ENCODE peak calls at places on chromosomes 13 and 19, in six cellular contexts. W is dorsolateral prefrontal cortex, A is AG09309, Y is HCT116, C is Caco-2, O is heart right ventricle. U is an unnamed sample.
A peak's percentile ranks its signal among the peaks of the same experiment; 100 is the strongest.

GRCh38 chr13:41548031-41548430 is 90.7 kb downstream of the RGCC start:
- DNase-seq in C (no peak), W (no peak), Y (no peak), O (no peak), A (no peak), U (no peak)

GRCh38 chr13:110134801-110135200 is 172.2 kb downstream of the COL4A1 start:
- DNase-seq in C (no peak), A (no peak), W (no peak), Y (no peak), O (peak; percentile 68), U (no peak)

GRCh38 chr19:1386945-1387683 is 3.4 kb downstream of the NDUFS7 start:
- DNase-seq in W (peak; percentile 64), O (no peak), C (no peak), A (no peak), Y (no peak), U (no peak)

GRCh38 chr19:18401580-18402112 is 4.2 kb upstream of the LRRC25 start:
- DNase-seq in W (no peak), O (peak; percentile 66), Y (no peak), C (peak; percentile 83), A (no peak), U (no peak)

GRCh38 chr19:10317045-10317856 is 1.4 kb upstream of the FDX2 start:
- DNase-seq in Y (no peak), C (no peak), A (no peak), W (no peak), O (no peak), U (no peak)

GRCh38 chr19:12606796-12607195 is 3.8 kb downstream of the ZNF490 start:
- DNase-seq in A (no peak), O (no peak), Y (no peak), W (no peak), C (no peak), U (no peak)

GRCh38 chr13:48222358-48223015 is 10.5 kb upstream of the ITM2B start:
- DNase-seq in O (no peak), Y (no peak), C (no peak), A (no peak), W (no peak), U (no peak)

GRCh38 chr13:67052550-67053237 is 177.4 kb downstream of the PCDH9 start:
- DNase-seq in C (no peak), O (no peak), Y (no peak), A (no peak), W (no peak), U (no peak)

GRCh38 chr19:34359140-34359953 is 5.6 kb upstream of the GPI start:
- DNase-seq in W (peak; percentile 96), A (peak; percentile 84), O (peak; percentile 92), Y (peak; percentile 98), C (peak; percentile 100), U (peak; percentile 84)

GRCh38 chr19:3056454-3057016 is 5.8 kb downstream of the TLE5 start:
- DNase-seq in W (no peak), O (no peak), Y (no peak), A (no peak), C (no peak), U (no peak)

GRCh38 chr19:3054265-3054971 is 7.9 kb downstream of the TLE5 start:
- DNase-seq in Y (no peak), C (no peak), W (no peak), A (no peak), O (no peak), U (no peak)

GRCh38 chr19:3057275-3057714 is 5.0 kb downstream of the TLE5 start:
- DNase-seq in A (no peak), W (peak; percentile 76), C (no peak), Y (no peak), O (peak; percentile 86), U (peak; percentile 63)

GRCh38 chr19:3054972-3055740 is 7.1 kb downstream of the TLE5 start:
- DNase-seq in A (no peak), Y (no peak), C (no peak), W (no peak), O (no peak), U (no peak)

GRCh38 chr19:3055741-3056453 is 6.4 kb downstream of the TLE5 start:
- DNase-seq in W (no peak), A (no peak), C (no peak), Y (peak; percentile 26), O (no peak), U (no peak)
- H3K4me3 ChIP-seq in W (no peak overlapping the region), A (no peak overlapping the region), C (no peak overlapping the region), Y (peak overlapping the region; percentile 34), O (no peak overlapping the region), U (no peak overlapping the region)

GRCh38 chr13:28819046-28819747 is 942 bp upstream of the MTUS2 start:
- DNase-seq in Y (no peak), A (no peak), C (no peak), W (no peak), O (no peak), U (no peak)

GRCh38 chr13:28819748-28820098 is 416 bp upstream of the MTUS2 start:
- DNase-seq in W (peak; percentile 42), A (no peak), O (peak; percentile 44), Y (no peak), C (peak; percentile 49), U (no peak)

GRCh38 chr13:28822161-28822560 is 2.0 kb downstream of the MTUS2 start:
- DNase-seq in A (no peak), C (no peak), W (no peak), Y (no peak), O (no peak), U (no peak)

GRCh38 chr13:28822801-28823200 is 2.7 kb downstream of the MTUS2 start:
- DNase-seq in W (no peak), A (no peak), Y (no peak), O (no peak), C (no peak), U (no peak)

DNA sequence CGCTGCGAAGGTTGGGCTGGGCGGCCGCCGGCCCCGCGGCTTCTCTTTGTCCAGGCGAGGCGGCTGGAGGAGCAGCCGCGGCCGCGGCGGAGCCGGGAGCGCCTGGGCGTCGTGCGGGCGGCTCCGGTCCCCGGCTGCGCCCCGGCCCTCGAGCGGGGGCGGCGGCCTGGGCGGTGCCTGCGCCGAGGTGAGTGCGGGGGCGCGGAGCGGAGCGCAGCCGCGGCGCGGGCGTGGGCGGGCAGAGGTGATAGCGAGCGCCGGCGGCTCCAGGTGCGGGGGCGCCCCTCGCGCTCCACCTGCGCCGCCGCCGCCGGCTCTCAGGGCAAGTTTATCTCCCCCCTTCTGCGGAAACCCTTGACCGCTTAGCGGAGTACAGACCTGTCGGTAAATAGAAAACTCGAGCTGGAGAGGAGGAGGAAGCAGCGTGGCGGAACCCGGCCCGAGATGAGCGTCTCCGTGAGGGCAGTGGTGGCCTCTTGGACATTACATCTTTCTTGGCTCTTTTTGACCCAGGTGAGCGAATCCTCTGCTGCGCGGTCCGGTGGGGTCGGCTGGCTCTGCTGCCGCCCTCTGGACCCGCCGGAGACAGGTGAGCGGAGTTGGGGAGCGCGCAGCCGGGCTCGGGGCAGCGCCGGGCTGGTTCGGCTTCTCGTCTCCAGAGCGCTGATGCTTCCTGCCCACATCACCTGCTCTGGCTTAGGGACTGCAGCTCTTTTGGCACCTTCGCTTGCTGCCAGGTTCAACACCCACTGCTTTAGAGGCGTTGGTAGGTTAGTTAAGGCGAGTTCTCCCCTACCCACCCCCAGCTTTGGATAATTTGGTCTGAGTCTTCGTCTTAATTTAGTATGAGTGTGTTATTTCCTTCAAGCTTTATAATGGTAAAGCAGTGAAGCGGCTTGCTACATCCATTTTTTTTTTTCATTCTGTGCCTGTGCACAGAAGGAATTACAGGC is at the start of gene MTUS2:
- DNase-seq in O (no peak), Y (no peak), C (no peak), W (peak; percentile 40), A (no peak), U (no peak)
- TF ChIP-seq CTCF in O (no peak), Y (no peak), C (no peak), W (no peak), A (no peak), U (no peak)

DNA sequence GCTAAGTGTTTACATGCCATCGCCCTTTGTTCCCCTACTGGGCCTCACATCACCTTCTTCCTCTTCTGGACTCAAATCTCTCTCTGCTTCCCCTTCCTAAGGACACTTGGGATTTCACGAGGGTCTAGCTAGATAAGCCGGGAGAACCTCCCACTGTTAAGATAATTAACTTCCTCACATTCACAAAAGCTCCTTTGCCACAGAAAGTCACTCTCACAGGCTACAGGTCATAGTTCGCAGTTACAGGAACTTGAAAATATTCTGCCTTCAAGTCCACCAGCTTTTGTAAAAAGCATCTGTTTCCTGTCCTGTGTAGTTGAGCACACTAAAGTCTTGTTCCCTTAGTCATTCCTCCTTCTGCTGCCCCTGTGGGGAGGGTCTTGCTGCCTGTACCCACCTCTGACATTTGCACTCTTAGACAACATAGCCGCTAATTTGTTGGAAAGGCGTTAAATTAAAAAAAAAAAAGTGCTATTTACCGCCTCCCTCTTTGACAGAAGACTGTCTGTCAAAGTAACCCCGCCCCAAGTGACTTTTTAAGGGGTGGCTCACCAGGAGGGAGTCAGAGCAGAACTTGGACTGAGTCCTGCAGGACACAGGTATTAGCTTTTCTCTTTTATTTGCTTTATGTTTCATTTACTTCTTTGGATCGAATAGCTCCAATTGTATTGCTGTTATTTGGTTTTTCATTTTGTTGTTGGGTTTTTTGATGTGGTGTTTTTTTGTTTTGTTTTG is 26.8 kb upstream of the CEACAM21 start:
- DNase-seq in O (peak; percentile 35), A (no peak), W (no peak), C (no peak), Y (no peak), U (no peak)
- H3K4me3 ChIP-seq in O (peak overlapping the region; percentile 40), A (no peak overlapping the region), W (no peak overlapping the region), C (no peak overlapping the region), Y (no peak overlapping the region), U (no peak overlapping the region)

GRCh38 chr19:49362048-49362925 is at the start of gene TEAD2:
- DNase-seq in A (no peak), O (peak; percentile 90), Y (no peak), W (no peak), C (peak; percentile 58), U (no peak)

GRCh38 chr19:49364083-49364687 is 508 bp downstream of the DKKL1 start:
- DNase-seq in W (no peak), A (no peak), C (no peak), O (no peak), Y (no peak), U (no peak)

GRCh38 chr19:49362926-49363264 is 679 bp upstream of the TEAD2 start:
- DNase-seq in O (peak; percentile 62), A (no peak), Y (no peak), W (no peak), C (no peak), U (no peak)

GRCh38 chr19:49361438-49362047 is 673 bp downstream of the TEAD2 start:
- DNase-seq in A (peak; percentile 16), W (no peak), O (peak; percentile 92), Y (peak; percentile 56), C (peak; percentile 70), U (peak; percentile 53)

GRCh38 chr19:49363265-49364082 is at the start of gene DKKL1:
- DNase-seq in Y (peak; percentile 99), O (peak; percentile 99), C (peak; percentile 99), W (peak; percentile 40), A (peak; percentile 68), U (peak; percentile 97)
- TF ChIP-seq CTCF in Y (no peak), O (peak; percentile 53), C (peak; percentile 11), W (no peak), A (peak; percentile 29), U (peak; percentile 18)

GRCh38 chr13:35854286-35854685 is 276.9 kb downstream of the DCLK1 start:
- DNase-seq in Y (no peak), W (no peak), C (no peak), A (no peak), O (no peak), U (no peak)
- H3K4me3 ChIP-seq in Y (no peak overlapping the region), W (no peak overlapping the region), C (no peak overlapping the region), A (no peak overlapping the region), O (no peak overlapping the region), U (no peak overlapping the region)